ENCODE peak calls at places on chromosomes 13 and 19, in eight cellular contexts. C is astrocyte, N is pancreas, E is foreskin keratinocyte, D is endodermal cell, U is A549, Z is psoas muscle, P is colonic mucosa. H is an unnamed sample.

GRCh38 chr19:2613507-2614295 is 88.8 kb downstream of the GNG7 start:
- DNase-seq in Z (no peak), D (peak), U (peak), E (no peak), C (no peak), P (no peak), N (no peak), H (no peak)

GRCh38 chr13:20482818-20483217 is 42.8 kb downstream of the CRYL1 start:
- DNase-seq in Z (no peak), P (no peak), N (no peak), U (no peak), E (no peak), D (no peak), C (no peak), H (no peak)

GRCh38 chr13:43244482-43244881 is 221.1 kb downstream of the DNAJC15 start:
- DNase-seq in U (no peak), Z (no peak), C (no peak), N (no peak), E (no peak), P (no peak), D (no peak), H (no peak)

GRCh38 chr19:52188822-52189744 is 769 bp upstream of the PPP2R1A start:
- DNase-seq in Z (peak), N (no peak), D (no peak), P (peak), E (peak), U (peak), C (no peak), H (no peak)

GRCh38 chr13:48415516-48415915 is 2.6 kb upstream of the LPAR6 start:
- DNase-seq in N (no peak), Z (no peak), P (no peak), U (no peak), E (no peak), C (no peak), D (no peak), H (no peak)

GRCh38 chr19:38425810-38426466 is at the start of gene RASGRP4:
- DNase-seq in N (no peak), E (no peak), D (peak), U (no peak), Z (no peak), C (no peak), P (peak), H (no peak)

GRCh38 chr19:53600217-53600616 is 31.6 kb upstream of the DPRX start:
- DNase-seq in P (no peak), N (no peak), Z (no peak), D (no peak), U (no peak), C (no peak), E (no peak), H (no peak)

GRCh38 chr13:113981201-113981605 is 7.3 kb upstream of the C13orf46 start:
- DNase-seq in Z (peak), U (peak), E (no peak), P (peak), N (peak), C (no peak), D (no peak), H (peak)

GRCh38 chr19:18790566-18791314 is at the start of gene COMP:
- DNase-seq in N (no peak), U (no peak), P (no peak), C (no peak), Z (no peak), D (peak), E (no peak), H (no peak)

GRCh38 chr19:55563261-55563690 is 17.4 kb downstream of the ZNF579 start:
- DNase-seq in D (no peak), U (no peak), E (no peak), P (no peak), C (peak), N (no peak), Z (peak), H (no peak)

GRCh38 chr13:57820924-57821323 is 189.4 kb downstream of the PCDH17 start:
- DNase-seq in D (no peak), E (no peak), N (no peak), U (no peak), P (no peak), C (no peak), Z (no peak), H (no peak)

GRCh38 chr19:43495082-43495481 is 9.5 kb downstream of the PHLDB3 start:
- DNase-seq in N (no peak), U (no peak), D (no peak), P (no peak), E (no peak), Z (no peak), C (no peak), H (no peak)

GRCh38 chr19:18980432-18981020 is 39.5 kb upstream of the HOMER3 start:
- DNase-seq in Z (no peak), P (no peak), D (no peak), C (no peak), N (no peak), E (no peak), U (no peak), H (no peak)

GRCh38 chr13:42977219-42977659 is 14.8 kb downstream of the EPSTI1 start:
- DNase-seq in P (no peak), Z (no peak), C (no peak), D (no peak), E (no peak), N (no peak), U (no peak), H (no peak)

GRCh38 chr13:49443327-49443688 is 556 bp downstream of the CAB39L start:
- DNase-seq in C (peak), P (no peak), Z (no peak), U (peak), N (no peak), E (no peak), D (no peak), H (no peak)

GRCh38 chr13:107284168-107284567 is 716.2 kb upstream of the ARGLU1 start:
- DNase-seq in P (no peak), U (no peak), Z (no peak), E (no peak), D (no peak), C (peak), N (no peak), H (no peak)

GRCh38 chr13:44906758-44907157 is 82.5 kb downstream of the NUFIP1 start:
- DNase-seq in D (no peak), N (peak), C (peak), U (no peak), Z (no peak), E (no peak), P (no peak), H (no peak)

GRCh38 chr19:13935765-13936486 is 2.3 kb downstream of the PODNL1 start:
- DNase-seq in Z (no peak), U (no peak), D (peak), N (no peak), P (no peak), C (no peak), E (no peak), H (no peak)

GRCh38 chr13:93326427-93326826 is 99.8 kb downstream of the GPC6 start:
- DNase-seq in P (no peak), C (no peak), Z (no peak), E (no peak), N (no peak), U (no peak), D (no peak), H (no peak)

GRCh38 chr13:49641810-49642291 is 13.5 kb downstream of the ARL11 start:
- DNase-seq in P (peak), C (peak), E (peak), Z (peak), D (no peak), U (no peak), N (peak), H (peak)

GRCh38 chr13:33908111-33908510 is 90.2 kb downstream of the RFC3 start:
- DNase-seq in U (no peak), N (no peak), C (no peak), Z (no peak), D (no peak), P (no peak), E (no peak), H (no peak)

GRCh38 chr19:41872775-41873647 is 4.1 kb upstream of the CD79A start:
- DNase-seq in Z (peak), N (peak), U (peak), C (peak), P (peak), D (peak), E (peak), H (peak)

GRCh38 chr13:95745752-95746151 is 68.8 kb downstream of the DNAJC3 start:
- DNase-seq in N (no peak), D (no peak), Z (no peak), U (no peak), P (no peak), C (no peak), E (no peak), H (no peak)

GRCh38 chr13:97492257-97492656 is 58.3 kb downstream of the RAP2A start:
- DNase-seq in C (no peak), P (no peak), E (no peak), D (no peak), U (no peak), N (no peak), Z (no peak), H (peak)

GRCh38 chr19:7582446-7582845 is 13.2 kb upstream of the CAMSAP3 start:
- DNase-seq in U (no peak), E (no peak), C (no peak), N (no peak), Z (no peak), D (no peak), P (no peak), H (no peak)

GRCh38 chr19:48746738-48747575 is at the start of gene IZUMO1:
- DNase-seq in Z (peak), U (peak), P (peak), C (peak), D (peak), E (peak), N (peak), H (no peak)

GRCh38 chr19:39607021-39607420 is 4.7 kb downstream of the LGALS13 start:
- DNase-seq in P (no peak), C (no peak), D (no peak), U (no peak), Z (no peak), N (no peak), E (no peak), H (no peak)

DNA sequence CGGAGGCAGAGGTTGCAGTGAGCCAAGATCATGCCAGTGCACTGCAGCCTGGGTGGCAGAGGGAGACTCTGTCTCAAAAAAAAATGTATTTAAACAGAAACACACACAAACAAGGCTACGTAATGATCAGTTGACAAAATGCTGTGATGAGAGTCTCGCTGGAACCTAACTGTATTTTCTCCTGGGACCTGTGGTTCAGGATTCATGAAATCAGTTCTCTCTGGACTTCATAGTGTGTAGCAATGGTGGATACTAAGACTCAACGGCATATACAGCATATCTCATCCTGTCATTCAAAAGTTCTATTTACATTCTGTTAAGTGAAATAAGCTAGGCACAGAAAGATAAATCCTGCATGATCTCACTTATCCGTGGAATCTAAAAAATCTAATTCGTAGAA is 37.4 kb downstream of the CYP4F2 start:
- DNase-seq in D (no peak), P (no peak), C (no peak), E (no peak), U (no peak), Z (no peak), N (no peak), H (no peak)
- TF ChIP-seq CTCF in D (no peak), P (no peak), C (no peak), E (no peak), U (no peak), Z (no peak), N (no peak), H (no peak)

GRCh38 chr13:40137400-40137799 is 481.9 kb downstream of the COG6 start:
- DNase-seq in Z (no peak), E (no peak), P (no peak), U (no peak), D (no peak), C (no peak), N (no peak), H (no peak)
- H3K27ac ChIP-seq in Z (no peak), E (no peak), P (no peak), U (no peak), D (no peak), C (no peak), N (no peak), H (no peak)

DNA sequence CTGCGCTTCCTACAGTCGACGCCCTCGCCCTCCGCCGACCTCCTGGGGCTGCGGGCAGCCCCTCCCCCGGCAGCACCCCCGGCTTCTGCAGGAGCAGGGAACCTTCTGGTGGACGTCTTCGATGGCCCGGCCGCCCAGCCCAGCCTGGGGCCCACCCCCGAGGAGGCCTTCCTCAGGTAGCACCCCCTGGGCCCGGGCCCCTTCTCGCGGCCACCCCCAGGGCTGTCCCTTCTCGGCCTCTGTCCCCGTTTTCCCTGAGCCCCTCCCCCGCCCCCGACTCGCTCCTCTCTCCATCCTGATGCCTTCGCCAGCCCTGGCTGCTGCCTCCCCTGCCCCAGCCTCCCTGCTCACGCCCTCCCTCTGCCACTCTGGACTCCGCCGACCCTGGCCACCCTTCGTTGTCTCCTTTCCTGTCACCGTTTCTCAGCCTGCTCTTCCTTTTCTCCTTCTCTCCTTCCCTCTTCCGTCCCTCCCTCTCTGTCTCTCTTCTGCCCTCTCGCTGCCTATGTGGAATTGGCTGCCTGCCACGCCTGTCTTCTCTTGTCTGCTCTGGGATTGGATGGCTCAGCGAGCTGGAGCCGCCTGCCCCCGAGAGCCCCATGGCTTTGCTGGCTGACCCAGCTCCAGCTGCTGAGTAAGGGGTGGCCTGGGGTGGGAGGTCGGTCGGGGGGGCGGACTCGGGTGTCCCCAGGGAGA is 11.0 kb downstream of the FUZ start:
- DNase-seq in N (peak), C (peak), E (peak), Z (peak), D (peak), P (peak), U (peak), H (no peak)
- TF ChIP-seq CTCF in N (no peak), C (no peak), E (peak), Z (peak), D (peak), P (no peak), U (no peak), H (no peak)

GRCh38 chr19:44668985-44669764 is 2.1 kb upstream of the CEACAM19 start:
- DNase-seq in E (no peak), Z (no peak), D (no peak), P (no peak), U (no peak), C (no peak), N (no peak), H (no peak)
- H3K27ac ChIP-seq in E (no peak), Z (no peak), D (no peak), P (no peak), U (no peak), C (no peak), N (no peak), H (no peak)

GRCh38 chr13:46905249-46905648 is 8.4 kb upstream of the HTR2A start:
- DNase-seq in C (no peak), N (no peak), P (no peak), Z (no peak), E (peak), D (no peak), U (peak), H (no peak)

GRCh38 chr13:46909037-46909436 is 12.2 kb upstream of the HTR2A start:
- DNase-seq in N (no peak), C (peak), P (no peak), U (no peak), D (no peak), Z (no peak), E (no peak), H (no peak)

GRCh38 chr13:46903748-46904147 is 6.9 kb upstream of the HTR2A start:
- DNase-seq in D (no peak), Z (no peak), E (peak), P (no peak), U (no peak), N (no peak), C (peak), H (peak)

GRCh38 chr13:46908511-46908910 is 11.7 kb upstream of the HTR2A start:
- DNase-seq in Z (no peak), E (no peak), U (no peak), D (no peak), P (no peak), N (no peak), C (peak), H (no peak)

GRCh38 chr13:46906440-46906839 is 9.6 kb upstream of the HTR2A start:
- DNase-seq in P (no peak), U (no peak), D (no peak), N (no peak), Z (no peak), C (no peak), E (no peak), H (no peak)
- TF ChIP-seq CTCF in P (no peak), U (no peak), D (no peak), N (no peak), Z (no peak), C (no peak), E (no peak), H (no peak)

H was measured in RWPE1.